ENCODE peak calls at places on chromosomes 2 and 18, in nine cellular contexts. B is transverse colon, O is NCI-H2171, H is cardiac fibroblast, T is HFFc6, K is iPS-NIHi11, V is left ventricle myocardium superior, N is HL-60, R is MCF 10A. A is an unnamed sample.

GRCh38 chr18:74375999-74376398 is 60.4 kb downstream of the C18orf63 start:
- DNase-seq in B (no peak), O (no peak), H (peak), T (peak), K (no peak), V (no peak), N (no peak), R (no peak), A (peak)

GRCh38 chr2:54665436-54665856 is 58.0 kb upstream of the EML6 start:
- DNase-seq in B (peak), O (no peak), H (peak), T (peak), K (peak), V (no peak), N (no peak), R (peak), A (peak)

GRCh38 chr2:218257390-218257981 is 3.3 kb upstream of the GPBAR1 start:
- DNase-seq in B (peak), O (no peak), H (peak), T (no peak), K (peak), V (no peak), N (peak), R (peak), A (peak)

GRCh38 chr2:10592652-10593051 is 97.1 kb downstream of the NOL10 start:
- DNase-seq in B (no peak), O (no peak), H (no peak), T (no peak), K (no peak), V (no peak), N (no peak), R (no peak), A (no peak)

GRCh38 chr2:26892133-26892532 is 44.2 kb downstream of the DPYSL5 start:
- DNase-seq in B (no peak), O (peak), H (no peak), T (no peak), K (no peak), V (no peak), N (no peak), R (no peak), A (no peak)

GRCh38 chr2:40401896-40402295 is 50.0 kb downstream of the SLC8A1 start:
- DNase-seq in B (no peak), O (no peak), H (peak), T (peak), K (no peak), V (no peak), N (no peak), R (peak), A (peak)

GRCh38 chr18:8480506-8481328 is 128.5 kb upstream of the RAB12 start:
- DNase-seq in B (no peak), O (peak), H (peak), T (peak), K (peak), V (no peak), N (no peak), R (peak), A (peak)

GRCh38 chr2:191023235-191023679 is 9.3 kb upstream of the STAT1 start:
- DNase-seq in B (no peak), O (no peak), H (no peak), T (no peak), K (no peak), V (no peak), N (no peak), R (no peak), A (no peak)

GRCh38 chr2:140943867-140944266 is 1186.9 kb downstream of the LRP1B start:
- DNase-seq in B (no peak), O (no peak), H (no peak), T (no peak), K (no peak), V (no peak), N (no peak), R (no peak), A (no peak)

GRCh38 chr2:238706163-238706562 is 141.7 kb upstream of the TWIST2 start:
- DNase-seq in B (no peak), O (no peak), H (no peak), T (no peak), K (no peak), V (no peak), N (no peak), R (no peak), A (no peak)

GRCh38 chr18:35890323-35890722 is 82.2 kb upstream of the RMP24 start:
- DNase-seq in B (no peak), O (no peak), H (no peak), T (no peak), K (no peak), V (no peak), N (no peak), R (no peak), A (no peak)

GRCh38 chr18:59950215-59950944 is 50.6 kb downstream of the PMAIP1 start:
- DNase-seq in B (no peak), O (peak), H (peak), T (no peak), K (no peak), V (no peak), N (no peak), R (peak), A (no peak)

GRCh38 chr2:29317077-29317517 is 201.9 kb downstream of the CLIP4 start:
- DNase-seq in B (peak), O (no peak), H (peak), T (no peak), K (no peak), V (no peak), N (peak), R (peak), A (peak)

GRCh38 chr2:128473175-128474013 is 154.7 kb upstream of the HS6ST1 start:
- DNase-seq in B (peak), O (no peak), H (peak), T (peak), K (no peak), V (peak), N (peak), R (no peak), A (no peak)

GRCh38 chr2:112941753-112942653 is 31.0 kb downstream of the IL37 start:
- DNase-seq in B (peak), O (peak), H (peak), T (peak), K (peak), V (peak), N (peak), R (peak), A (peak)